ENCODE peak calls at places on chromosomes 5 and 9, in nine cellular contexts. Q is cardiac fibroblast; D is astrocyte of the spinal cord; B is body of pancreas; F is mesothelial cell of epicardium; M is heart left ventricle; O is brain microvascular endothelial cell; V is CD8-positive, alpha-beta T cell; K is WTC11. I is an unnamed sample.

GRCh38 chr5:132859889-132860437 is 6.3 kb downstream of the GDF9 start:
- DNase-seq in M (no peak), Q (no peak), K (no peak), V (no peak), D (no peak), F (no peak), O (no peak), B (no peak), I (no peak)

GRCh38 chr5:38113456-38113855 is 144.9 kb upstream of the EGFLAM start:
- DNase-seq in Q (no peak), F (no peak), K (no peak), O (no peak), D (no peak), B (no peak), V (no peak), M (no peak), I (no peak)

GRCh38 chr5:72290356-72291133 is 29.5 kb downstream of the MRPS27 start:
- DNase-seq in B (no peak), K (no peak), O (peak; percentile 24), F (no peak), Q (no peak), D (peak; percentile 48), V (no peak), M (no peak), I (no peak)

GRCh38 chr5:91787718-91788117 is 404.6 kb upstream of the ARRDC3 start:
- DNase-seq in D (peak; percentile 61), V (no peak), B (no peak), Q (no peak), F (no peak), M (no peak), K (no peak), O (no peak), I (no peak)

GRCh38 chr9:128575469-128575868 is 23.1 kb downstream of the SPTAN1 start:
- DNase-seq in Q (peak; percentile 38), D (peak; percentile 52), K (no peak), B (no peak), V (no peak), O (no peak), M (no peak), F (no peak), I (no peak)

GRCh38 chr5:135072357-135073247 is 38.6 kb upstream of the PITX1 start:
- DNase-seq in M (no peak), K (peak; percentile 56), V (no peak), D (no peak), B (no peak), F (no peak), Q (no peak), O (no peak), I (no peak)

GRCh38 chr5:107389130-107389553 is 281.6 kb downstream of the EFNA5 start:
- DNase-seq in V (no peak), M (no peak), Q (peak; percentile 75), K (no peak), D (peak; percentile 68), B (no peak), O (peak; percentile 89), F (no peak), I (no peak)

GRCh38 chr5:69024241-69024651 is 69.6 kb upstream of the SLC30A5 start:
- DNase-seq in Q (peak; percentile 64), B (peak; percentile 31), M (no peak), V (no peak), O (no peak), F (no peak), D (no peak), K (peak; percentile 20), I (no peak)

GRCh38 chr9:121725008-121725795 is 73.8 kb downstream of the DAB2IP start:
- DNase-seq in B (peak; percentile 92), Q (peak; percentile 100), V (no peak), M (peak; percentile 98), D (peak; percentile 92), O (peak; percentile 95), K (no peak), F (no peak), I (no peak)

GRCh38 chr5:142432961-142433360 is 108.1 kb upstream of the SPRY4 start:
- DNase-seq in V (peak; percentile 44), F (no peak), M (no peak), K (no peak), O (no peak), B (peak; percentile 9), D (no peak), Q (no peak), I (no peak)

GRCh38 chr9:137294684-137295312 is 7.3 kb downstream of the NRARP start:
- DNase-seq in Q (peak; percentile 68), M (peak; percentile 31), O (no peak), V (no peak), B (peak; percentile 39), F (no peak), K (peak; percentile 63), D (peak; percentile 35), I (no peak)

GRCh38 chr5:140017397-140018095 is 25.6 kb downstream of the NRG2 start:
- DNase-seq in B (no peak), V (no peak), D (no peak), K (no peak), M (no peak), Q (no peak), O (no peak), F (no peak), I (no peak)

GRCh38 chr5:140014751-140015150 is 28.3 kb downstream of the NRG2 start:
- DNase-seq in V (no peak), K (no peak), F (no peak), D (no peak), O (no peak), B (no peak), M (no peak), Q (no peak), I (no peak)

GRCh38 chr5:140013536-140013935 is 29.6 kb downstream of the NRG2 start:
- DNase-seq in M (no peak), V (no peak), Q (no peak), K (no peak), O (no peak), B (no peak), D (no peak), F (no peak), I (no peak)

GRCh38 chr5:140018096-140018481 is 25.0 kb downstream of the NRG2 start:
- DNase-seq in F (no peak), M (no peak), Q (no peak), D (no peak), K (no peak), B (no peak), V (no peak), O (no peak), I (no peak)

GRCh38 chr5:140015706-140016105 is 27.4 kb downstream of the NRG2 start:
- DNase-seq in F (no peak), D (no peak), Q (no peak), K (no peak), M (no peak), B (no peak), O (no peak), V (no peak), I (no peak)
- TF ChIP-seq CTCF in F (no peak), D (no peak), Q (no peak), K (no peak), M (no peak), B (no peak), O (no peak), V (no peak), I (no peak)

DNA sequence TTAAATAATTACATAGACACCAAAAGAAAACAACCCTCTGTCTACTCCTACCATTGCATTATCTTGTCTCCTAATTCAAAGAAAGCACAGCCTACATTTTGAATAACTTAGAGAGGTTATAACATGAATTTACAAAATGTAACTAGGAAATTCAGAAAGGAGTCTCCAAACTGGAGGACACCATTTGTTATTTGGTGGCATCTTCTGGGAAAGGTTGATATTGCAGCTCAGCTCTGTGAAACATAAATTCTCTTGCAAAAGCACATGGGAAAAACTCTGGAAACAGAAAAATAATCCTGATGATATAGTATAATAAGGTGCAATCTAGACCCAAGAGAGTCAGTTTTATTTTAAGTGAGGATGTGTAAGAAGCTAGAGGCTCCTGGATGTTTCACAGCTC is 215.3 kb downstream of the MLLT3 start:
- DNase-seq in B (no peak), V (no peak), F (no peak), Q (no peak), M (no peak), O (no peak), K (no peak), D (no peak), I (no peak)
- TF ChIP-seq CTCF in B (peak; percentile 16), V (no peak), F (no peak), Q (no peak), M (no peak), O (peak; percentile 21), K (no peak), D (peak; percentile 11), I (peak; percentile 10)

GRCh38 chr9:87501806-87502205 is 4.1 kb downstream of the DAPK1 start:
- DNase-seq in O (no peak), B (no peak), K (no peak), F (no peak), D (no peak), M (no peak), Q (no peak), V (no peak), I (no peak)

GRCh38 chr9:87500894-87501656 is 3.4 kb downstream of the DAPK1 start:
- DNase-seq in O (no peak), F (no peak), K (no peak), B (no peak), V (no peak), D (no peak), Q (no peak), M (no peak), I (no peak)

GRCh38 chr9:87498816-87499454 is 1.3 kb downstream of the DAPK1 start:
- DNase-seq in D (no peak), F (no peak), B (peak; percentile 23), Q (no peak), V (no peak), M (no peak), O (no peak), K (no peak), I (no peak)

GRCh38 chr9:87499455-87500015 is 1.9 kb downstream of the DAPK1 start:
- DNase-seq in F (no peak), D (no peak), O (no peak), B (no peak), M (no peak), V (no peak), K (no peak), Q (no peak), I (no peak)

DNA sequence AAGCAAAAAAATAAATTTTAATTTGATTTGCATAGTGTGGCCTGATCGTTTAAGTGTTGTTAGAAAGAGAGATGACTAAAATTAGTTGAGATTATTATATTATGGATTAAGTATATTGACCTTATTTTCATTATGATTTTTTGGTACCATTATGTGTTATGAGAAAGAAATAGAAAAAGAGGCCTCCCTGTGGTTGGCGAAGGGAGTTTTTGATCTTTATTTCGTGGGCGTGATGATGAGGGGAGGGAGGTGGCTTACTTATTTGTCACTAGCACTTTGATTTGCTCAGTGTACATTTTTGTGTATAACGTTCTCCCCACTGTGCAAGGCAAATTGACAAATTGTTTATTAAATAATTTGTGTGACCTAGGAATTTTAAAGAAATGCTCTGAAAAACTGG is 2.8 kb downstream of the DAPK1 start:
- DNase-seq in Q (peak; percentile 38), D (no peak), O (no peak), K (no peak), V (no peak), B (no peak), M (no peak), F (no peak), I (no peak)
- TF ChIP-seq CTCF in Q (no peak), D (no peak), O (peak; percentile 18), K (no peak), V (no peak), B (peak; percentile 21), M (no peak), F (no peak), I (no peak)

DNA sequence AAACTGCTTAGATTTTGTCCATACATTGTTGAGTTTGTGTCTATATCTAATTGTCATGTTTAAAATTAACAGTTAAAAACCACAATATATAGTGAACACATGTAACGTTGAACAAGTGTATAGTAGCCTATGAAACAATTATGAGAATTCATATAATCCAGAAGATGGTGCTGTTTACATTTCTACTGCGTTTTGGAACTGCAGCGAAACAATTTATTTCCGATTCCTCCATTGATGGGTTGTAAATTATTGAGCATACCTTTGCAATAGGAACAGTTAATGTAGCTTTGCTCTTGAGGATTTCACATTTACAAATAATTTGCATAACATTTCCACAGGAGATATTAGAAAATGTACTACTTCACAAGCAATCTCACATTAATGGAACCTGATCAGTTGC is 411.8 kb downstream of the CDH10 start:
- DNase-seq in F (no peak), K (no peak), Q (no peak), V (no peak), M (no peak), B (no peak), D (no peak), O (no peak), I (no peak)
- TF ChIP-seq CTCF in F (no peak), K (no peak), Q (no peak), V (no peak), M (no peak), B (no peak), D (no peak), O (no peak), I (peak; percentile 40)

I was measured in D721Med.